ENCODE peak calls at places on chromosomes 2 and 18, in eight cellular contexts. One of them, this sample, is unnamed.

GRCh38 chr2:207334631-207335371 is 169.1 kb upstream of the KLF7 start:
- DNase-seq in activated CD8-positive, alpha-beta T cell treated with anti-CD3 and anti-CD28 coated beads, Interleukin-2, amount 10 ng/mL, durations not matched to agents 7 days and 5 days: no peak
- DNase-seq in stimulated activated effector memory CD8-positive, alpha-beta T cell treated with anti-CD3 and anti-CD28 coated beads, Interleukin-12 subunit alpha, Interleukin-12 subunit beta, amount 100 ng/mL, for 72 hours: no peak
- DNase-seq in anterior cingulate cortex: no peak
- DNase-seq in AG20443: peak
- DNase-seq in aorta: peak
- DNase-seq in head of caudate nucleus: no peak
- DNase-seq in ELR: peak
- DNase-seq in this sample: peak

GRCh38 chr2:66364495-66364992 is 70.4 kb upstream of the MEIS1 start:
- DNase-seq in activated CD8-positive, alpha-beta T cell treated with anti-CD3 and anti-CD28 coated beads, Interleukin-2, amount 10 ng/mL, durations not matched to agents 7 days and 5 days: no peak
- DNase-seq in stimulated activated effector memory CD8-positive, alpha-beta T cell treated with anti-CD3 and anti-CD28 coated beads, Interleukin-12 subunit alpha, Interleukin-12 subunit beta, amount 100 ng/mL, for 72 hours: no peak
- DNase-seq in anterior cingulate cortex: no peak
- DNase-seq in AG20443: peak
- DNase-seq in aorta: no peak
- DNase-seq in head of caudate nucleus: no peak
- DNase-seq in ELR: peak
- DNase-seq in this sample: no peak

GRCh38 chr2:150491943-150492342 is 4.5 kb upstream of the RND3 start:
- DNase-seq in activated CD8-positive, alpha-beta T cell treated with anti-CD3 and anti-CD28 coated beads, Interleukin-2, amount 10 ng/mL, durations not matched to agents 7 days and 5 days: no peak
- DNase-seq in stimulated activated effector memory CD8-positive, alpha-beta T cell treated with anti-CD3 and anti-CD28 coated beads, Interleukin-12 subunit alpha, Interleukin-12 subunit beta, amount 100 ng/mL, for 72 hours: no peak
- DNase-seq in anterior cingulate cortex: no peak
- DNase-seq in AG20443: peak
- DNase-seq in aorta: no peak
- DNase-seq in head of caudate nucleus: no peak
- DNase-seq in ELR: peak
- DNase-seq in this sample: no peak

GRCh38 chr2:122899614-122900013 is 1125.5 kb upstream of the CNTNAP5 start:
- DNase-seq in activated CD8-positive, alpha-beta T cell treated with anti-CD3 and anti-CD28 coated beads, Interleukin-2, amount 10 ng/mL, durations not matched to agents 7 days and 5 days: no peak
- DNase-seq in stimulated activated effector memory CD8-positive, alpha-beta T cell treated with anti-CD3 and anti-CD28 coated beads, Interleukin-12 subunit alpha, Interleukin-12 subunit beta, amount 100 ng/mL, for 72 hours: no peak
- DNase-seq in anterior cingulate cortex: no peak
- DNase-seq in AG20443: no peak
- DNase-seq in aorta: no peak
- DNase-seq in head of caudate nucleus: no peak
- DNase-seq in ELR: no peak
- DNase-seq in this sample: no peak

GRCh38 chr2:158773121-158773520 is 22.0 kb upstream of the DAPL1 start:
- DNase-seq in activated CD8-positive, alpha-beta T cell treated with anti-CD3 and anti-CD28 coated beads, Interleukin-2, amount 10 ng/mL, durations not matched to agents 7 days and 5 days: no peak
- DNase-seq in stimulated activated effector memory CD8-positive, alpha-beta T cell treated with anti-CD3 and anti-CD28 coated beads, Interleukin-12 subunit alpha, Interleukin-12 subunit beta, amount 100 ng/mL, for 72 hours: no peak
- DNase-seq in anterior cingulate cortex: no peak
- DNase-seq in AG20443: peak
- DNase-seq in aorta: peak
- DNase-seq in head of caudate nucleus: peak
- DNase-seq in ELR: peak
- DNase-seq in this sample: no peak

GRCh38 chr2:98793275-98793674 is 62.3 kb upstream of the MGAT4A start:
- DNase-seq in activated CD8-positive, alpha-beta T cell treated with anti-CD3 and anti-CD28 coated beads, Interleukin-2, amount 10 ng/mL, durations not matched to agents 7 days and 5 days: no peak
- DNase-seq in stimulated activated effector memory CD8-positive, alpha-beta T cell treated with anti-CD3 and anti-CD28 coated beads, Interleukin-12 subunit alpha, Interleukin-12 subunit beta, amount 100 ng/mL, for 72 hours: no peak
- DNase-seq in anterior cingulate cortex: no peak
- DNase-seq in AG20443: no peak
- DNase-seq in aorta: no peak
- DNase-seq in head of caudate nucleus: no peak
- DNase-seq in ELR: peak
- DNase-seq in this sample: no peak

GRCh38 chr2:29314816-29315571 is 199.8 kb downstream of the CLIP4 start:
- DNase-seq in activated CD8-positive, alpha-beta T cell treated with anti-CD3 and anti-CD28 coated beads, Interleukin-2, amount 10 ng/mL, durations not matched to agents 7 days and 5 days: peak
- DNase-seq in stimulated activated effector memory CD8-positive, alpha-beta T cell treated with anti-CD3 and anti-CD28 coated beads, Interleukin-12 subunit alpha, Interleukin-12 subunit beta, amount 100 ng/mL, for 72 hours: peak
- DNase-seq in anterior cingulate cortex: no peak
- DNase-seq in AG20443: peak
- DNase-seq in aorta: no peak
- DNase-seq in head of caudate nucleus: peak
- DNase-seq in ELR: no peak
- DNase-seq in this sample: no peak

GRCh38 chr2:1804251-1804855 is 60.0 kb upstream of the PXDN start:
- DNase-seq in activated CD8-positive, alpha-beta T cell treated with anti-CD3 and anti-CD28 coated beads, Interleukin-2, amount 10 ng/mL, durations not matched to agents 7 days and 5 days: no peak
- DNase-seq in stimulated activated effector memory CD8-positive, alpha-beta T cell treated with anti-CD3 and anti-CD28 coated beads, Interleukin-12 subunit alpha, Interleukin-12 subunit beta, amount 100 ng/mL, for 72 hours: no peak
- DNase-seq in anterior cingulate cortex: no peak
- DNase-seq in AG20443: no peak
- DNase-seq in aorta: peak
- DNase-seq in head of caudate nucleus: no peak
- DNase-seq in ELR: no peak
- DNase-seq in this sample: no peak

GRCh38 chr2:127552336-127552735 is 16.9 kb downstream of the MYO7B start:
- DNase-seq in activated CD8-positive, alpha-beta T cell treated with anti-CD3 and anti-CD28 coated beads, Interleukin-2, amount 10 ng/mL, durations not matched to agents 7 days and 5 days: no peak
- DNase-seq in stimulated activated effector memory CD8-positive, alpha-beta T cell treated with anti-CD3 and anti-CD28 coated beads, Interleukin-12 subunit alpha, Interleukin-12 subunit beta, amount 100 ng/mL, for 72 hours: no peak
- DNase-seq in anterior cingulate cortex: no peak
- DNase-seq in AG20443: no peak
- DNase-seq in aorta: no peak
- DNase-seq in head of caudate nucleus: no peak
- DNase-seq in ELR: no peak
- DNase-seq in this sample: no peak

GRCh38 chr18:22203035-22203434 is 33.6 kb downstream of the GATA6 start:
- DNase-seq in activated CD8-positive, alpha-beta T cell treated with anti-CD3 and anti-CD28 coated beads, Interleukin-2, amount 10 ng/mL, durations not matched to agents 7 days and 5 days: no peak
- DNase-seq in stimulated activated effector memory CD8-positive, alpha-beta T cell treated with anti-CD3 and anti-CD28 coated beads, Interleukin-12 subunit alpha, Interleukin-12 subunit beta, amount 100 ng/mL, for 72 hours: no peak
- DNase-seq in anterior cingulate cortex: no peak
- DNase-seq in AG20443: no peak
- DNase-seq in aorta: no peak
- DNase-seq in head of caudate nucleus: no peak
- DNase-seq in ELR: no peak
- DNase-seq in this sample: no peak

GRCh38 chr2:128628996-128629395 is 310.3 kb upstream of the HS6ST1 start:
- DNase-seq in activated CD8-positive, alpha-beta T cell treated with anti-CD3 and anti-CD28 coated beads, Interleukin-2, amount 10 ng/mL, durations not matched to agents 7 days and 5 days: no peak
- DNase-seq in stimulated activated effector memory CD8-positive, alpha-beta T cell treated with anti-CD3 and anti-CD28 coated beads, Interleukin-12 subunit alpha, Interleukin-12 subunit beta, amount 100 ng/mL, for 72 hours: no peak
- DNase-seq in anterior cingulate cortex: no peak
- DNase-seq in AG20443: no peak
- DNase-seq in aorta: peak
- DNase-seq in head of caudate nucleus: no peak
- DNase-seq in ELR: no peak
- DNase-seq in this sample: no peak

GRCh38 chr2:208025814-208026184 is 472 bp upstream of the PLEKHM3 start:
- DNase-seq in activated CD8-positive, alpha-beta T cell treated with anti-CD3 and anti-CD28 coated beads, Interleukin-2, amount 10 ng/mL, durations not matched to agents 7 days and 5 days: peak
- DNase-seq in stimulated activated effector memory CD8-positive, alpha-beta T cell treated with anti-CD3 and anti-CD28 coated beads, Interleukin-12 subunit alpha, Interleukin-12 subunit beta, amount 100 ng/mL, for 72 hours: peak
- DNase-seq in anterior cingulate cortex: peak
- DNase-seq in AG20443: peak
- DNase-seq in aorta: no peak
- DNase-seq in head of caudate nucleus: peak
- DNase-seq in ELR: no peak
- DNase-seq in this sample: peak

GRCh38 chr2:178304262-178304661 is 110.0 kb downstream of the OSBPL6 start:
- DNase-seq in activated CD8-positive, alpha-beta T cell treated with anti-CD3 and anti-CD28 coated beads, Interleukin-2, amount 10 ng/mL, durations not matched to agents 7 days and 5 days: no peak
- DNase-seq in stimulated activated effector memory CD8-positive, alpha-beta T cell treated with anti-CD3 and anti-CD28 coated beads, Interleukin-12 subunit alpha, Interleukin-12 subunit beta, amount 100 ng/mL, for 72 hours: no peak
- DNase-seq in anterior cingulate cortex: no peak
- DNase-seq in AG20443: no peak
- DNase-seq in aorta: no peak
- DNase-seq in head of caudate nucleus: no peak
- DNase-seq in ELR: no peak
- DNase-seq in this sample: no peak

GRCh38 chr18:56322403-56322802 is 316.0 kb downstream of the TXNL1 start:
- DNase-seq in activated CD8-positive, alpha-beta T cell treated with anti-CD3 and anti-CD28 coated beads, Interleukin-2, amount 10 ng/mL, durations not matched to agents 7 days and 5 days: no peak
- DNase-seq in stimulated activated effector memory CD8-positive, alpha-beta T cell treated with anti-CD3 and anti-CD28 coated beads, Interleukin-12 subunit alpha, Interleukin-12 subunit beta, amount 100 ng/mL, for 72 hours: no peak
- DNase-seq in anterior cingulate cortex: no peak
- DNase-seq in AG20443: no peak
- DNase-seq in aorta: no peak
- DNase-seq in head of caudate nucleus: no peak
- DNase-seq in ELR: no peak
- DNase-seq in this sample: no peak

GRCh38 chr2:229419158-229419557 is 148.1 kb upstream of the PID1 start:
- DNase-seq in activated CD8-positive, alpha-beta T cell treated with anti-CD3 and anti-CD28 coated beads, Interleukin-2, amount 10 ng/mL, durations not matched to agents 7 days and 5 days: no peak
- DNase-seq in stimulated activated effector memory CD8-positive, alpha-beta T cell treated with anti-CD3 and anti-CD28 coated beads, Interleukin-12 subunit alpha, Interleukin-12 subunit beta, amount 100 ng/mL, for 72 hours: no peak
- DNase-seq in anterior cingulate cortex: no peak
- DNase-seq in AG20443: no peak
- DNase-seq in aorta: no peak
- DNase-seq in head of caudate nucleus: no peak
- DNase-seq in ELR: no peak
- DNase-seq in this sample: no peak

GRCh38 chr2:222752731-222753130 is 81.3 kb downstream of the MOGAT1 start:
- DNase-seq in activated CD8-positive, alpha-beta T cell treated with anti-CD3 and anti-CD28 coated beads, Interleukin-2, amount 10 ng/mL, durations not matched to agents 7 days and 5 days: no peak
- DNase-seq in stimulated activated effector memory CD8-positive, alpha-beta T cell treated with anti-CD3 and anti-CD28 coated beads, Interleukin-12 subunit alpha, Interleukin-12 subunit beta, amount 100 ng/mL, for 72 hours: no peak
- DNase-seq in anterior cingulate cortex: no peak
- DNase-seq in AG20443: no peak
- DNase-seq in aorta: no peak
- DNase-seq in head of caudate nucleus: no peak
- DNase-seq in ELR: no peak
- DNase-seq in this sample: no peak

GRCh38 chr2:170747921-170748320 is 22.3 kb upstream of the ERICH2 start:
- DNase-seq in activated CD8-positive, alpha-beta T cell treated with anti-CD3 and anti-CD28 coated beads, Interleukin-2, amount 10 ng/mL, durations not matched to agents 7 days and 5 days: no peak
- DNase-seq in stimulated activated effector memory CD8-positive, alpha-beta T cell treated with anti-CD3 and anti-CD28 coated beads, Interleukin-12 subunit alpha, Interleukin-12 subunit beta, amount 100 ng/mL, for 72 hours: no peak
- DNase-seq in anterior cingulate cortex: no peak
- DNase-seq in AG20443: no peak
- DNase-seq in aorta: no peak
- DNase-seq in head of caudate nucleus: no peak
- DNase-seq in ELR: peak
- DNase-seq in this sample: no peak

GRCh38 chr18:61893304-61893970 is 630 bp upstream of the RNF152 start:
- DNase-seq in activated CD8-positive, alpha-beta T cell treated with anti-CD3 and anti-CD28 coated beads, Interleukin-2, amount 10 ng/mL, durations not matched to agents 7 days and 5 days: peak
- DNase-seq in stimulated activated effector memory CD8-positive, alpha-beta T cell treated with anti-CD3 and anti-CD28 coated beads, Interleukin-12 subunit alpha, Interleukin-12 subunit beta, amount 100 ng/mL, for 72 hours: peak
- DNase-seq in anterior cingulate cortex: no peak
- DNase-seq in AG20443: peak
- DNase-seq in aorta: peak
- DNase-seq in head of caudate nucleus: peak
- DNase-seq in ELR: peak
- DNase-seq in this sample: peak

GRCh38 chr2:75528221-75528977 is 32.3 kb downstream of the EVA1A start:
- DNase-seq in activated CD8-positive, alpha-beta T cell treated with anti-CD3 and anti-CD28 coated beads, Interleukin-2, amount 10 ng/mL, durations not matched to agents 7 days and 5 days: no peak
- DNase-seq in stimulated activated effector memory CD8-positive, alpha-beta T cell treated with anti-CD3 and anti-CD28 coated beads, Interleukin-12 subunit alpha, Interleukin-12 subunit beta, amount 100 ng/mL, for 72 hours: no peak
- DNase-seq in anterior cingulate cortex: no peak
- DNase-seq in AG20443: no peak
- DNase-seq in aorta: no peak
- DNase-seq in head of caudate nucleus: no peak
- DNase-seq in ELR: peak
- DNase-seq in this sample: no peak

GRCh38 chr2:168181825-168182224 is 65.6 kb downstream of the STK39 start:
- DNase-seq in activated CD8-positive, alpha-beta T cell treated with anti-CD3 and anti-CD28 coated beads, Interleukin-2, amount 10 ng/mL, durations not matched to agents 7 days and 5 days: no peak
- DNase-seq in stimulated activated effector memory CD8-positive, alpha-beta T cell treated with anti-CD3 and anti-CD28 coated beads, Interleukin-12 subunit alpha, Interleukin-12 subunit beta, amount 100 ng/mL, for 72 hours: no peak
- DNase-seq in anterior cingulate cortex: no peak
- DNase-seq in AG20443: no peak
- DNase-seq in aorta: no peak
- DNase-seq in head of caudate nucleus: no peak
- DNase-seq in ELR: no peak
- DNase-seq in this sample: no peak

GRCh38 chr2:55425449-55425848 is 5.8 kb upstream of the CCDC88A start:
- DNase-seq in activated CD8-positive, alpha-beta T cell treated with anti-CD3 and anti-CD28 coated beads, Interleukin-2, amount 10 ng/mL, durations not matched to agents 7 days and 5 days: no peak
- DNase-seq in stimulated activated effector memory CD8-positive, alpha-beta T cell treated with anti-CD3 and anti-CD28 coated beads, Interleukin-12 subunit alpha, Interleukin-12 subunit beta, amount 100 ng/mL, for 72 hours: no peak
- DNase-seq in anterior cingulate cortex: no peak
- DNase-seq in AG20443: peak
- DNase-seq in aorta: no peak
- DNase-seq in head of caudate nucleus: no peak
- DNase-seq in ELR: peak
- DNase-seq in this sample: no peak

GRCh38 chr2:207163815-207164747 is 1.7 kb downstream of the KLF7 start:
- DNase-seq in activated CD8-positive, alpha-beta T cell treated with anti-CD3 and anti-CD28 coated beads, Interleukin-2, amount 10 ng/mL, durations not matched to agents 7 days and 5 days: peak
- DNase-seq in stimulated activated effector memory CD8-positive, alpha-beta T cell treated with anti-CD3 and anti-CD28 coated beads, Interleukin-12 subunit alpha, Interleukin-12 subunit beta, amount 100 ng/mL, for 72 hours: no peak
- DNase-seq in anterior cingulate cortex: peak
- DNase-seq in AG20443: no peak
- DNase-seq in aorta: peak
- DNase-seq in head of caudate nucleus: peak
- DNase-seq in ELR: peak
- DNase-seq in this sample: peak

GRCh38 chr2:205139822-205140612 is 542.3 kb upstream of the NRP2 start:
- DNase-seq in activated CD8-positive, alpha-beta T cell treated with anti-CD3 and anti-CD28 coated beads, Interleukin-2, amount 10 ng/mL, durations not matched to agents 7 days and 5 days: no peak
- DNase-seq in stimulated activated effector memory CD8-positive, alpha-beta T cell treated with anti-CD3 and anti-CD28 coated beads, Interleukin-12 subunit alpha, Interleukin-12 subunit beta, amount 100 ng/mL, for 72 hours: no peak
- DNase-seq in anterior cingulate cortex: no peak
- DNase-seq in AG20443: no peak
- DNase-seq in aorta: peak
- DNase-seq in head of caudate nucleus: no peak
- DNase-seq in ELR: no peak
- DNase-seq in this sample: no peak

GRCh38 chr2:216024779-216025178 is 11.4 kb upstream of the MREG start:
- DNase-seq in activated CD8-positive, alpha-beta T cell treated with anti-CD3 and anti-CD28 coated beads, Interleukin-2, amount 10 ng/mL, durations not matched to agents 7 days and 5 days: no peak
- DNase-seq in stimulated activated effector memory CD8-positive, alpha-beta T cell treated with anti-CD3 and anti-CD28 coated beads, Interleukin-12 subunit alpha, Interleukin-12 subunit beta, amount 100 ng/mL, for 72 hours: no peak
- DNase-seq in anterior cingulate cortex: no peak
- DNase-seq in AG20443: no peak
- DNase-seq in aorta: no peak
- DNase-seq in head of caudate nucleus: no peak
- DNase-seq in ELR: no peak
- DNase-seq in this sample: no peak

GRCh38 chr2:234682492-234683228 is 185.8 kb upstream of the ARL4C start:
- DNase-seq in activated CD8-positive, alpha-beta T cell treated with anti-CD3 and anti-CD28 coated beads, Interleukin-2, amount 10 ng/mL, durations not matched to agents 7 days and 5 days: no peak
- DNase-seq in stimulated activated effector memory CD8-positive, alpha-beta T cell treated with anti-CD3 and anti-CD28 coated beads, Interleukin-12 subunit alpha, Interleukin-12 subunit beta, amount 100 ng/mL, for 72 hours: no peak
- DNase-seq in anterior cingulate cortex: no peak
- DNase-seq in AG20443: no peak
- DNase-seq in aorta: no peak
- DNase-seq in head of caudate nucleus: no peak
- DNase-seq in ELR: peak
- DNase-seq in this sample: no peak

GRCh38 chr18:64886995-64887394 is 738.1 kb upstream of the LINC00305 start:
- DNase-seq in activated CD8-positive, alpha-beta T cell treated with anti-CD3 and anti-CD28 coated beads, Interleukin-2, amount 10 ng/mL, durations not matched to agents 7 days and 5 days: no peak
- DNase-seq in stimulated activated effector memory CD8-positive, alpha-beta T cell treated with anti-CD3 and anti-CD28 coated beads, Interleukin-12 subunit alpha, Interleukin-12 subunit beta, amount 100 ng/mL, for 72 hours: no peak
- DNase-seq in anterior cingulate cortex: no peak
- DNase-seq in AG20443: no peak
- DNase-seq in aorta: no peak
- DNase-seq in head of caudate nucleus: no peak
- DNase-seq in ELR: no peak
- DNase-seq in this sample: no peak

GRCh38 chr2:37349376-37349775 is 4.9 kb downstream of the QPCT start:
- DNase-seq in activated CD8-positive, alpha-beta T cell treated with anti-CD3 and anti-CD28 coated beads, Interleukin-2, amount 10 ng/mL, durations not matched to agents 7 days and 5 days: no peak
- DNase-seq in stimulated activated effector memory CD8-positive, alpha-beta T cell treated with anti-CD3 and anti-CD28 coated beads, Interleukin-12 subunit alpha, Interleukin-12 subunit beta, amount 100 ng/mL, for 72 hours: no peak
- DNase-seq in anterior cingulate cortex: no peak
- DNase-seq in AG20443: peak
- DNase-seq in aorta: no peak
- DNase-seq in head of caudate nucleus: no peak
- DNase-seq in ELR: no peak
- DNase-seq in this sample: no peak

GRCh38 chr2:53210538-53210937 is 557.1 kb upstream of the CHAC2 start:
- DNase-seq in activated CD8-positive, alpha-beta T cell treated with anti-CD3 and anti-CD28 coated beads, Interleukin-2, amount 10 ng/mL, durations not matched to agents 7 days and 5 days: no peak
- DNase-seq in stimulated activated effector memory CD8-positive, alpha-beta T cell treated with anti-CD3 and anti-CD28 coated beads, Interleukin-12 subunit alpha, Interleukin-12 subunit beta, amount 100 ng/mL, for 72 hours: no peak
- DNase-seq in anterior cingulate cortex: no peak
- DNase-seq in AG20443: no peak
- DNase-seq in aorta: no peak
- DNase-seq in head of caudate nucleus: no peak
- DNase-seq in ELR: peak
- DNase-seq in this sample: no peak

GRCh38 chr2:28390857-28391563 is 1.6 kb upstream of the FOSL2 start:
- DNase-seq in activated CD8-positive, alpha-beta T cell treated with anti-CD3 and anti-CD28 coated beads, Interleukin-2, amount 10 ng/mL, durations not matched to agents 7 days and 5 days: no peak
- DNase-seq in stimulated activated effector memory CD8-positive, alpha-beta T cell treated with anti-CD3 and anti-CD28 coated beads, Interleukin-12 subunit alpha, Interleukin-12 subunit beta, amount 100 ng/mL, for 72 hours: no peak
- DNase-seq in anterior cingulate cortex: peak
- DNase-seq in AG20443: peak
- DNase-seq in aorta: peak
- DNase-seq in head of caudate nucleus: peak
- DNase-seq in ELR: peak
- DNase-seq in this sample: peak

GRCh38 chr2:105827351-105828096 is 82.8 kb downstream of the NCK2 start:
- DNase-seq in activated CD8-positive, alpha-beta T cell treated with anti-CD3 and anti-CD28 coated beads, Interleukin-2, amount 10 ng/mL, durations not matched to agents 7 days and 5 days: no peak
- DNase-seq in stimulated activated effector memory CD8-positive, alpha-beta T cell treated with anti-CD3 and anti-CD28 coated beads, Interleukin-12 subunit alpha, Interleukin-12 subunit beta, amount 100 ng/mL, for 72 hours: no peak
- DNase-seq in anterior cingulate cortex: no peak
- DNase-seq in AG20443: no peak
- DNase-seq in aorta: no peak
- DNase-seq in head of caudate nucleus: no peak
- DNase-seq in ELR: no peak
- DNase-seq in this sample: no peak

GRCh38 chr18:55861266-55861665 is 273.3 kb upstream of the TCF4 start:
- DNase-seq in activated CD8-positive, alpha-beta T cell treated with anti-CD3 and anti-CD28 coated beads, Interleukin-2, amount 10 ng/mL, durations not matched to agents 7 days and 5 days: no peak
- DNase-seq in stimulated activated effector memory CD8-positive, alpha-beta T cell treated with anti-CD3 and anti-CD28 coated beads, Interleukin-12 subunit alpha, Interleukin-12 subunit beta, amount 100 ng/mL, for 72 hours: no peak
- DNase-seq in anterior cingulate cortex: no peak
- DNase-seq in AG20443: peak
- DNase-seq in aorta: no peak
- DNase-seq in head of caudate nucleus: peak
- DNase-seq in ELR: peak
- DNase-seq in this sample: no peak

GRCh38 chr2:118295592-118296390 is 207.5 kb downstream of the INSIG2 start:
- DNase-seq in activated CD8-positive, alpha-beta T cell treated with anti-CD3 and anti-CD28 coated beads, Interleukin-2, amount 10 ng/mL, durations not matched to agents 7 days and 5 days: no peak
- DNase-seq in stimulated activated effector memory CD8-positive, alpha-beta T cell treated with anti-CD3 and anti-CD28 coated beads, Interleukin-12 subunit alpha, Interleukin-12 subunit beta, amount 100 ng/mL, for 72 hours: no peak
- DNase-seq in anterior cingulate cortex: no peak
- DNase-seq in AG20443: no peak
- DNase-seq in aorta: no peak
- DNase-seq in head of caudate nucleus: no peak
- DNase-seq in ELR: no peak
- DNase-seq in this sample: no peak

GRCh38 chr2:60553992-60554648 is 666 bp upstream of the BCL11A start:
- DNase-seq in activated CD8-positive, alpha-beta T cell treated with anti-CD3 and anti-CD28 coated beads, Interleukin-2, amount 10 ng/mL, durations not matched to agents 7 days and 5 days: peak
- DNase-seq in stimulated activated effector memory CD8-positive, alpha-beta T cell treated with anti-CD3 and anti-CD28 coated beads, Interleukin-12 subunit alpha, Interleukin-12 subunit beta, amount 100 ng/mL, for 72 hours: no peak
- DNase-seq in anterior cingulate cortex: no peak
- DNase-seq in AG20443: peak
- DNase-seq in aorta: peak
- DNase-seq in head of caudate nucleus: no peak
- DNase-seq in ELR: peak
- DNase-seq in this sample: peak

GRCh38 chr2:110741491-110741980 is 9.2 kb downstream of the ACOXL start:
- DNase-seq in activated CD8-positive, alpha-beta T cell treated with anti-CD3 and anti-CD28 coated beads, Interleukin-2, amount 10 ng/mL, durations not matched to agents 7 days and 5 days: no peak
- DNase-seq in stimulated activated effector memory CD8-positive, alpha-beta T cell treated with anti-CD3 and anti-CD28 coated beads, Interleukin-12 subunit alpha, Interleukin-12 subunit beta, amount 100 ng/mL, for 72 hours: no peak
- DNase-seq in anterior cingulate cortex: no peak
- DNase-seq in AG20443: no peak
- DNase-seq in aorta: no peak
- DNase-seq in head of caudate nucleus: no peak
- DNase-seq in ELR: peak
- DNase-seq in this sample: no peak

This sample was measured in posterior cingulate gyrus.